ENCODE peak calls at places on chromosomes 6 and 20, in nine cellular contexts. I, G, T, N, W, S, C, K and V are unnamed samples.

GRCh38 chr20:33211817-33212424 is 5.2 kb upstream of the BPIFA3 start:
- DNase-seq in T (no peak), K (peak), W (no peak), N (no peak), I (no peak), C (no peak), S (peak), G (peak), V (peak)

GRCh38 chr6:144588674-144589325 is 303.7 kb downstream of the UTRN start:
- DNase-seq in N (no peak), C (no peak), K (no peak), S (no peak), W (no peak), T (no peak), G (no peak), I (no peak), V (no peak)

GRCh38 chr6:94417364-94417763 is 998.0 kb upstream of the EPHA7 start:
- DNase-seq in C (no peak), N (no peak), G (no peak), W (no peak), T (no peak), S (no peak), K (no peak), I (no peak), V (no peak)

GRCh38 chr6:143368426-143368825 is 82.1 kb downstream of the ADAT2 start:
- DNase-seq in S (no peak), C (no peak), G (peak), T (no peak), K (peak), W (no peak), I (peak), N (no peak), V (peak)

GRCh38 chr6:8074213-8074612 is 10.0 kb upstream of the BLOC1S5 start:
- DNase-seq in N (no peak), T (no peak), I (no peak), S (no peak), W (no peak), C (no peak), K (no peak), G (no peak), V (no peak)

GRCh38 chr6:113381957-113382356 is 475.2 kb upstream of the MARCKS start:
- DNase-seq in S (peak), I (no peak), N (no peak), K (peak), W (no peak), G (no peak), C (no peak), T (no peak), V (no peak)

GRCh38 chr6:163261361-163261760 is 153.2 kb upstream of the QKI start:
- DNase-seq in G (no peak), K (no peak), C (no peak), W (no peak), N (no peak), S (no peak), I (no peak), T (no peak), V (no peak)

GRCh38 chr6:571892-572291 is 85.0 kb downstream of the HUS1B start:
- DNase-seq in C (no peak), T (no peak), G (no peak), I (no peak), S (no peak), N (no peak), W (no peak), K (peak), V (no peak)

GRCh38 chr6:36052092-36052491 is 24.5 kb downstream of the MAPK14 start:
- DNase-seq in C (no peak), T (no peak), K (no peak), G (no peak), I (no peak), S (no peak), W (no peak), N (no peak), V (no peak)

GRCh38 chr6:135853227-135853626 is 1.7 kb downstream of the PDE7B start:
- DNase-seq in S (no peak), I (no peak), N (no peak), K (no peak), W (no peak), G (peak), T (no peak), C (no peak), V (no peak)

GRCh38 chr6:112592159-112592558 is 245.0 kb downstream of the RFPL4B start:
- DNase-seq in C (no peak), I (no peak), G (no peak), K (no peak), T (no peak), S (no peak), W (no peak), N (no peak), V (no peak)

GRCh38 chr6:142369266-142369665 is 67.5 kb downstream of the ADGRG6 start:
- DNase-seq in I (no peak), K (no peak), W (no peak), T (no peak), S (no peak), G (no peak), N (no peak), C (no peak), V (no peak)

DNA sequence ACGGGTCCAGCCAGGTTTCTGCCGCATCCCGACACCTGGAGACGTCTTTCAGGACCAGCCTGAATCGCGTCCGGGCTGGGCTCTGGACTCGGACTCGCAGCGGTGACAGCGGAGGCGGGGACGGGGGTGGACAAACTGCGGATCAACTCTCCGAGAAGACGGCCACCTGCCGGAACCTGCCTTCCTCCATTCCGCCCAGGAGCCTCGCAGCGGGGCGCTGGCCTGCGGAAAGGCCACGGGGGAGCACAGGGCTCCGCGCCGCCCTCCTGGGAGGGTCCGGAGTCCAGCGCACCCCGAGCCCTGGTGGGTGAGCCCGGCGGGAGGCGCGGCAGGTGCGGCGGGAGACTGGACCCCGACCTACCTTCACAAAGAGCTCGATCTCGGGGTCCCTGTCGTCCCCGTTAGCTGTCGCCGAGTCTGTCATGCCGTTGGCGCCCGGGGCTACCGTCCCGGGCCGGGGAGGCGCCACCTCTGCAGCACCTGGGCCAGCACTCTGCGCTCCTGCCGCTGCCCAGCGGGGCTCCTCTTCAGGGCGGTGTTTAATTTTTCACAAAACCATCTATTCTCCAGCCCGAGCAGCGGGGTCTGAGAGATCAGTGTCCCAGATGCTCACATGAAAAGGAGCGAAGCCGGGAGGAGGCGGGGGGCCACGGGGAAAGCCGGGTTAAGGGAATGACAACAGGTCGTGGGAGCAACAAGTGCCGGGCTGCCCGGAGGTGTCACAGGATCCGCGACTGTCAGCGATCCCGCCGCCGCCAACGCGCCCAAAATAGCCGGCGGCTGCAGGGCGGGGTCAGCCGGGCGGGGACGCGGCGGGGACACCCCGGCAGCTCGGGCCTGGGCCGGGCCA is at the start of gene CLIC5:
- DNase-seq in G (no peak), T (no peak), S (peak), I (no peak), C (no peak), W (peak), N (no peak), K (no peak), V (no peak)
- H3K27ac ChIP-seq in G (no peak), T (no peak), S (peak), I (no peak), C (no peak), W (no peak), N (peak), K (no peak), V (no peak)

DNA sequence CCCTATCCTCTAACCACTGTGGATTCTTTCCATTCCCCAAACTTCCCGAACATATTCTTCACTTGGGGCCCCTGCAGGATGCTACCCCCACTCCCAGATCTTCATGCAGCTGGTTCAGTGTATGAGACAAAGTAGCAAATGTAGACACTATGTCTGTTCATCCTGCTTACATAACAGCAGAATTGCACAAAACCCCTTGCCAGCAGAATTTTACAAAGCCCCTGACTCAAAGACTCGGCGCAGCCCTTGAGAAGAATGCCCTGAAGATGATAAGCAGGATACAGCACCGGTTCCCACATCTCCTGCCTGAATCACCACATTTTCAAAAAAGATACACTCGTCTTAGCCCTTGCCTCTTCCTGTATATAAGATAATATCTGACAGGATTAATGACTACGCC is 29.0 kb downstream of the RALGAPA2 start:
- DNase-seq in C (no peak), G (no peak), T (no peak), S (no peak), N (no peak), W (no peak), I (no peak), K (no peak), V (no peak)
- H3K27ac ChIP-seq in C (no peak), G (no peak), T (no peak), S (no peak), N (no peak), W (no peak), I (no peak), K (no peak), V (no peak)

GRCh38 chr20:63846938-63847373 is 14.3 kb upstream of the ABHD16B start:
- DNase-seq in T (no peak), W (no peak), K (no peak), N (no peak), C (no peak), G (no peak), S (no peak), I (no peak), V (no peak)
- H3K27ac ChIP-seq in T (no peak), W (no peak), K (no peak), N (peak), C (peak), G (peak), S (peak), I (no peak), V (no peak)

GRCh38 chr6:119311514-119312142 is 37.9 kb downstream of the MAN1A1 start:
- DNase-seq in C (no peak), K (no peak), S (no peak), I (no peak), N (no peak), G (no peak), W (no peak), T (no peak), V (no peak)

GRCh38 chr6:119313937-119314893 is 35.3 kb downstream of the MAN1A1 start:
- DNase-seq in G (no peak), C (no peak), K (no peak), I (no peak), W (no peak), S (peak), N (no peak), T (no peak), V (no peak)

GRCh38 chr6:119310486-119311036 is 39.0 kb downstream of the MAN1A1 start:
- DNase-seq in N (no peak), T (no peak), I (no peak), S (no peak), W (no peak), C (no peak), K (peak), G (no peak), V (no peak)

GRCh38 chr6:119312875-119313338 is 36.7 kb downstream of the MAN1A1 start:
- DNase-seq in C (no peak), K (no peak), N (no peak), S (peak), W (no peak), I (no peak), T (no peak), G (no peak), V (no peak)

GRCh38 chr6:119312441-119312840 is 37.1 kb downstream of the MAN1A1 start:
- DNase-seq in G (no peak), W (no peak), C (no peak), S (no peak), I (no peak), T (no peak), K (no peak), N (no peak), V (no peak)
- H3K27ac ChIP-seq in G (no peak), W (no peak), C (no peak), S (peak), I (no peak), T (no peak), K (no peak), N (no peak), V (no peak)

GRCh38 chr6:157965387-157965786 is 16.3 kb upstream of the SYNJ2 start:
- DNase-seq in C (no peak), T (no peak), I (no peak), N (no peak), S (no peak), W (no peak), K (no peak), G (no peak), V (no peak)

GRCh38 chr6:157966597-157966977 is 15.1 kb upstream of the SYNJ2 start:
- DNase-seq in N (no peak), T (no peak), W (no peak), C (no peak), S (no peak), G (no peak), I (no peak), K (no peak), V (no peak)

GRCh38 chr6:157964139-157964538 is 17.5 kb upstream of the SYNJ2 start:
- DNase-seq in K (no peak), G (no peak), C (no peak), N (no peak), I (no peak), S (no peak), W (no peak), T (no peak), V (no peak)

GRCh38 chr6:157967486-157967885 is 14.2 kb upstream of the SYNJ2 start:
- DNase-seq in W (no peak), K (no peak), G (no peak), C (no peak), N (no peak), I (no peak), T (no peak), S (no peak), V (no peak)

GRCh38 chr6:157966990-157967389 is 14.7 kb upstream of the SYNJ2 start:
- DNase-seq in S (no peak), I (no peak), C (no peak), T (no peak), W (no peak), N (no peak), K (no peak), G (no peak), V (no peak)
- H3K27ac ChIP-seq in S (no peak), I (no peak), C (no peak), T (no peak), W (no peak), N (no peak), K (no peak), G (no peak), V (no peak)